ENCODE peak calls at places on chromosomes 4 and X, in eight cellular contexts. C is tibial artery, E is foreskin keratinocyte, W is thoracic aorta, X is GM23338, A is cardiac muscle cell, R is heart left ventricle, U is esophagus squamous epithelium. O is an unnamed sample. For H3K4me1, the result is how much of the 10 kb centered on the place peaks cover.

GRCh38 chr4:155849042-155849441 is 17.0 kb downstream of the ASIC5 start:
- DNase-seq in A (no peak), R (no peak), E (no peak), C (no peak), X (no peak), U (no peak), W (no peak), O (no peak)

GRCh38 chrX:124347242-124347641 is 879 bp downstream of the SH2D1A start:
- DNase-seq in W (no peak), C (no peak), U (no peak), X (no peak), A (no peak), R (no peak), E (no peak), O (no peak)

GRCh38 chr4:119289313-119289712 is 32.6 kb downstream of the FABP2 start:
- DNase-seq in X (no peak), R (no peak), E (no peak), W (no peak), A (no peak), U (no peak), C (no peak), O (no peak)

GRCh38 chr4:8478801-8479744 is 38.5 kb downstream of the TRMT44 start:
- DNase-seq in W (no peak), E (no peak), U (no peak), C (no peak), R (no peak), X (no peak), A (no peak), O (no peak)

GRCh38 chr4:2714918-2715317 is 41.2 kb downstream of the TNIP2 start:
- DNase-seq in C (no peak), R (no peak), W (no peak), U (no peak), E (no peak), X (no peak), A (no peak), O (no peak)

GRCh38 chr4:110071466-110071865 is 126.9 kb downstream of the ELOVL6 start:
- DNase-seq in E (no peak), C (no peak), R (peak), W (no peak), U (no peak), X (no peak), A (no peak), O (peak)

GRCh38 chr4:8009710-8010534 is 70.3 kb upstream of the AFAP1 start:
- DNase-seq in X (no peak), A (no peak), C (no peak), W (no peak), E (no peak), R (no peak), U (no peak), O (no peak)

GRCh38 chrX:68163446-68163845 is 269.8 kb downstream of the OPHN1 start:
- DNase-seq in W (no peak), E (no peak), R (no peak), U (no peak), X (no peak), C (no peak), A (no peak), O (no peak)

GRCh38 chrX:11336201-11336600 is 43.0 kb downstream of the AMELX start:
- DNase-seq in R (no peak), A (no peak), E (no peak), C (no peak), U (no peak), X (no peak), W (no peak), O (no peak)

GRCh38 chr4:160375746-160376452 is 1273.0 kb downstream of the RAPGEF2 start:
- DNase-seq in A (no peak), X (no peak), E (no peak), R (no peak), C (no peak), U (no peak), W (no peak), O (no peak)

GRCh38 chrX:19617550-19617949 is 102.2 kb upstream of the MAP3K15 start:
- DNase-seq in C (no peak), X (no peak), A (no peak), R (no peak), U (no peak), W (no peak), E (no peak), O (no peak)

GRCh38 chrX:48475295-48475694 is 704 bp upstream of the FTSJ1 start:
- DNase-seq in X (no peak), W (no peak), A (no peak), U (no peak), R (no peak), E (no peak), C (no peak), O (no peak)

GRCh38 chr4:107625503-107625902 is 94.5 kb downstream of the PAPSS1 start:
- DNase-seq in C (no peak), W (no peak), A (no peak), X (no peak), E (no peak), R (no peak), U (no peak), O (no peak)

GRCh38 chr4:7256989-7257810 is 64.9 kb downstream of the SORCS2 start:
- DNase-seq in C (no peak), A (peak), U (no peak), E (no peak), W (no peak), X (no peak), R (peak), O (no peak)

GRCh38 chrX:56314334-56314733 is 82.2 kb downstream of the KLF8 start:
- DNase-seq in A (no peak), X (no peak), R (no peak), W (no peak), U (no peak), C (no peak), E (no peak), O (no peak)

GRCh38 chr4:109419679-109420078 is 13.9 kb upstream of the SEC24B start:
- DNase-seq in W (no peak), R (no peak), A (peak), X (peak), C (no peak), E (no peak), U (no peak), O (no peak)

GRCh38 chr4:110630621-110631402 is 7.9 kb upstream of the PITX2 start:
- DNase-seq in X (peak), C (no peak), R (no peak), U (no peak), A (no peak), E (no peak), W (no peak), O (no peak)

GRCh38 chrX:5632061-5632614 is 596.5 kb downstream of the NLGN4X start:
- DNase-seq in U (no peak), C (no peak), X (peak), W (no peak), R (no peak), E (no peak), A (peak), O (no peak)

GRCh38 chr4:162707962-162708361 is 458.7 kb downstream of the NAF1 start:
- DNase-seq in W (no peak), R (no peak), E (no peak), A (no peak), U (no peak), C (no peak), X (no peak), O (no peak)

GRCh38 chr4:166165829-166166420 is 292.9 kb downstream of the TLL1 start:
- DNase-seq in R (no peak), W (no peak), U (no peak), C (no peak), A (peak), X (peak), E (no peak), O (no peak)

GRCh38 chr4:17854076-17854475 is 43.3 kb downstream of the NCAPG start:
- DNase-seq in C (no peak), U (no peak), X (no peak), E (no peak), R (no peak), A (no peak), W (no peak), O (no peak)

GRCh38 chr4:17859793-17860406 is 49.1 kb downstream of the NCAPG start:
- DNase-seq in X (no peak), R (no peak), W (no peak), C (no peak), E (no peak), U (no peak), A (no peak), O (no peak)
- TF ChIP-seq CTCF in X (no peak), R (no peak), W (no peak), C (no peak), E (no peak), U (no peak), A (no peak), O (no peak)

GRCh38 chr4:69727924-69728323 is 32.5 kb downstream of the SULT1B1 start:
- DNase-seq in X (no peak), C (no peak), U (no peak), W (no peak), A (no peak), R (no peak), E (no peak), O (no peak)

GRCh38 chr4:69731261-69731660 is 29.2 kb downstream of the SULT1B1 start:
- DNase-seq in A (no peak), R (no peak), W (no peak), C (no peak), X (no peak), E (no peak), U (no peak), O (no peak)

GRCh38 chr4:69727412-69727811 is 33.0 kb downstream of the SULT1B1 start:
- DNase-seq in X (no peak), U (no peak), E (no peak), A (no peak), C (no peak), R (no peak), W (no peak), O (no peak)

GRCh38 chr4:69731826-69732225 is 28.6 kb downstream of the SULT1B1 start:
- DNase-seq in C (no peak), R (no peak), W (no peak), U (no peak), X (no peak), E (no peak), A (no peak), O (no peak)

GRCh38 chr4:69730002-69730401 is 30.4 kb downstream of the SULT1B1 start:
- DNase-seq in U (no peak), R (no peak), C (no peak), X (no peak), E (no peak), W (no peak), A (no peak), O (no peak)
- H3K4me1 ChIP-seq in U (under half), R (under half), C (under half), X (under half), E (under half), W (under half), A (under half), O (under half)

DNA sequence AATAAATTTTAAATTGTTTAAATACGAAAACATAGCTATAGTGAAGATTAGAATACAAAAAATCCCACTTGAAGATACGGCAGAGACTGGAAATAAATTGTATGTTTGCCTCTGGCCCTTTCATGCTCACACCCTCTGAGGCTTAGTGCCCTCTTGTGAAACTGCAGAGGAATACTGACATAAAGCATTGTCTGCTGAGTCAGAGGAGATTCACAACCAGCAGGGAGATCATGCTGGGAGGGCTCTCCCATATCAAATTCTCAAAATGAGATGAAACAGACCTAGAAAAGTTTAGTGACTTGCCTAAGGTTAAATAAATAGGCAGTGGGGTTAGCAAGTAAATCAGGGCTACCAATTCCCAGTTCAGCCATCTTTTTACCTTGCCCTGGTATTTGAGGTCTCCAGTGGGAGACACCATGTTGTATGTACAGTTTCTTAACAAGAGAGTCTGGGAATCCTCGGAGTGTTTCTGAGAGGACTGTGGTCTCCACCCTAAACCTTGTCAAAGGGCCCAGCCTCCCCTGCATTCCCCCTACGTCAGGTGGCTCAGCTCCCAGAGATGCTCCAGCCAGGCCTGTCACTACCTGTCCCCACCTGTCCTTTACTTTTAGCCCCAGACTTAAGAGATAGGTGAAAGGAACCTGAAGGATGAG is 581.4 kb upstream of the DIPK2B start:
- DNase-seq in E (peak), X (peak), R (no peak), W (no peak), C (no peak), U (no peak), A (no peak), O (no peak)
- H3K27ac ChIP-seq in E (peak), X (peak), R (no peak), W (no peak), C (no peak), U (peak), A (no peak), O (no peak)

GRCh38 chr4:1177274-1178141 is 5.1 kb upstream of the SPON2 start:
- DNase-seq in X (no peak), C (no peak), U (no peak), R (peak), A (no peak), W (no peak), E (peak), O (peak)

GRCh38 chr4:1180663-1181062 is 8.3 kb upstream of the SPON2 start:
- DNase-seq in W (no peak), A (no peak), X (no peak), U (no peak), E (no peak), R (no peak), C (no peak), O (no peak)

GRCh38 chr4:1178300-1179088 is 6.1 kb upstream of the SPON2 start:
- DNase-seq in C (no peak), A (no peak), W (no peak), R (no peak), E (peak), X (no peak), U (no peak), O (no peak)

GRCh38 chr4:1179976-1180375 is 7.6 kb upstream of the SPON2 start:
- DNase-seq in U (no peak), W (no peak), R (no peak), C (no peak), X (no peak), E (no peak), A (no peak), O (no peak)

GRCh38 chr4:1179089-1179441 is 6.7 kb upstream of the SPON2 start:
- DNase-seq in A (no peak), X (no peak), R (no peak), U (no peak), W (no peak), C (no peak), E (no peak), O (no peak)
- TF ChIP-seq CTCF in A (no peak), X (no peak), R (no peak), U (no peak), W (no peak), C (no peak), E (no peak), O (no peak)

GRCh38 chr4:42302348-42302747 is 94.9 kb upstream of the SHISA3 start:
- DNase-seq in A (peak), X (peak), E (no peak), C (no peak), U (no peak), R (no peak), W (no peak), O (no peak)

GRCh38 chr4:42309571-42310260 is 87.6 kb upstream of the SHISA3 start:
- DNase-seq in R (no peak), X (no peak), E (no peak), W (no peak), C (no peak), A (no peak), U (no peak), O (no peak)

GRCh38 chr4:42310343-42310742 is 86.9 kb upstream of the SHISA3 start:
- DNase-seq in E (no peak), A (no peak), C (no peak), R (no peak), X (peak), W (no peak), U (no peak), O (no peak)

GRCh38 chr4:42306221-42307109 is 90.8 kb upstream of the SHISA3 start:
- DNase-seq in C (peak), A (no peak), X (no peak), E (no peak), R (no peak), W (no peak), U (no peak), O (no peak)
- H3K4me1 ChIP-seq in C (under half), A (under half), X (under half), E (under half), R (under half), W (under half), U (under half), O (under half)

GRCh38 chr4:157099506-157099905 is 23.6 kb downstream of the GLRB start:
- DNase-seq in C (no peak), A (no peak), W (no peak), X (no peak), E (no peak), U (no peak), R (no peak), O (no peak)

GRCh38 chr4:157096439-157096838 is 20.5 kb downstream of the GLRB start:
- DNase-seq in A (no peak), E (no peak), R (no peak), W (no peak), C (no peak), U (no peak), X (no peak), O (no peak)

GRCh38 chr4:157095716-157096115 is 19.8 kb downstream of the GLRB start:
- DNase-seq in U (no peak), C (no peak), W (no peak), X (no peak), A (no peak), R (no peak), E (no peak), O (no peak)
- H3K27ac ChIP-seq in U (no peak), C (no peak), W (no peak), X (no peak), A (no peak), R (no peak), E (no peak), O (no peak)